ENCODE peak calls at places on chromosomes 11 and 22, in nine cellular contexts. J is adrenal gland, B is esophagus squamous epithelium, D is AG10803, L is MCF 10A, Q is neural progenitor cell, F is HL-60, V is fibroblast of pulmonary artery, R is endothelial cell. H is an unnamed sample.

GRCh38 chr22:42294034-42294985 is 23.9 kb upstream of the TCF20 start:
- DNase-seq in F (no peak), B (no peak), L (peak; percentile 62), J (peak; percentile 56), V (peak; percentile 67), D (peak; percentile 24), Q (peak; percentile 93), R (peak; percentile 85), H (peak; percentile 91)

GRCh38 chr11:121964591-121964990 is 151.4 kb downstream of the BLID start:
- DNase-seq in F (no peak), Q (no peak), J (no peak), V (peak; percentile 45), D (peak; percentile 75), R (no peak), B (no peak), L (peak; percentile 54), H (no peak)

GRCh38 chr22:16915711-16916110 is 90.5 kb upstream of the XKR3 start:
- DNase-seq in B (no peak), V (no peak), J (no peak), D (peak; percentile 4), F (no peak), L (peak; percentile 21), R (no peak), Q (no peak), H (no peak)

GRCh38 chr22:27181537-27181936 is 524.1 kb downstream of the MIAT start:
- DNase-seq in Q (no peak), D (no peak), J (no peak), V (no peak), R (no peak), F (no peak), B (no peak), L (no peak), H (no peak)

GRCh38 chr11:36073411-36074203 is 129.7 kb downstream of the LDLRAD3 start:
- DNase-seq in B (no peak), V (peak; percentile 88), D (peak; percentile 82), F (no peak), L (peak; percentile 34), Q (peak; percentile 45), R (no peak), J (peak; percentile 30), H (no peak)

GRCh38 chr11:30196400-30197206 is 34.2 kb upstream of the FSHB start:
- DNase-seq in L (peak; percentile 65), J (peak; percentile 67), R (peak; percentile 78), D (peak; percentile 42), B (no peak), F (peak; percentile 5), V (peak; percentile 77), Q (peak; percentile 80), H (peak; percentile 82)

GRCh38 chr11:34529643-34530042 is 16.0 kb upstream of the ELF5 start:
- DNase-seq in V (no peak), Q (no peak), J (no peak), D (no peak), L (no peak), R (no peak), B (no peak), F (no peak), H (no peak)

GRCh38 chr11:17867346-17867745 is 132.8 kb downstream of the KCNC1 start:
- DNase-seq in B (no peak), R (no peak), Q (no peak), L (no peak), D (no peak), V (no peak), F (no peak), J (no peak), H (no peak)

GRCh38 chr11:76071090-76071489 is 135.2 kb downstream of the WNT11 start:
- DNase-seq in J (no peak), F (no peak), Q (no peak), V (no peak), D (no peak), R (no peak), B (no peak), L (no peak), H (no peak)

GRCh38 chr11:12430351-12430750 is 53.0 kb downstream of the PARVA start:
- DNase-seq in Q (no peak), J (no peak), F (no peak), L (peak; percentile 88), V (peak; percentile 76), D (peak; percentile 56), B (no peak), R (no peak), H (no peak)

DNA sequence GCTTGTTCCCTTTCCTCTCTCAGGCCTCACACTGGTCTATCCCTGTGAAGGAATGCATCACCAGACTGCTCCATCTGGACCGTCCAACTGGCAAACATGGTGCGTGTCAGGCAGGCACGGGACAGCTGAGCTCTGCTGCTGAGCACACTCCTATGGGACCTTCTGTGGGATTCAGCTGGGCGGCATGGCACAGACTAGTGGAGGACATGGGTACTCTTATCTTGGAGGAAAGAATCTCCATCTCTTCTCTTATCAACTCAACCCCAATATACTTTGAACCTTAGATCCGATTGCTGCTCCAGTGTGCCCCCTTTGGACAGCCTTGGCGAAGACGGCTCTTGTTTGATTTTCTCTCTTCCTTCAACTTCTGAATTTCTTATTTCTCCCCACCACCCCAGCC is 593.6 kb downstream of the ETS1 start:
- DNase-seq in Q (peak; percentile 10), B (no peak), J (no peak), R (no peak), D (no peak), V (no peak), L (no peak), F (no peak), H (no peak)
- TF ChIP-seq CTCF in Q (peak; percentile 43), B (no peak), J (no peak), R (peak; percentile 43), D (peak; percentile 22), V (no peak), L (no peak), F (no peak), H (no peak)

DNA sequence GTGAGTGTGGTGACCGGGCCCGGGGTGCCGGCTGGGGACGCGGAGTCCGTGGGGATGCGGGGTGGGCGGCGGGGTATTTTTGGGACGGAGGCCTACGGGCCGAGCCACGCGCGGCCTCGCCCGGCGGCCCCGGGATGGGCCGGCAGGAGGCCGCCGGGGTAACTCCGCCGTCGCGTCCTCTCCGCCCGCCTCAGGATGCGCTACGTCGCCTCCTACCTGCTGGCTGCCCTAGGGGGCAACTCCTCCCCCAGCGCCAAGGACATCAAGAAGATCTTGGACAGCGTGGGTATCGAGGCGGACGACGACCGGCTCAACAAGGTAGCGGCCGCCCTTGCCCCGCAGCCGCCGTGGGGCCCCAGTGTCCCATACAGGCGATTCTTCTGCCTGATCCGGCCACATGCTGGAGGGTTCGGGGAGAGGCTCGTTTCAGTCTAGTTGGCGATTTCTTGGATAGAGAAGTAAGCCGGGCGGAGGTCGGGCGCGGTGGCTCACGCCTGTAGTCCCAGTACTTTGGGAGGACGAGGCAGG is 337 bp downstream of the RPLP2 start:
- DNase-seq in B (no peak), R (no peak), D (no peak), L (no peak), J (peak; percentile 47), F (no peak), Q (no peak), V (no peak), H (no peak)
- TF ChIP-seq CTCF in B (no peak), R (no peak), D (no peak), L (no peak), J (no peak), F (no peak), Q (no peak), V (no peak), H (no peak)

GRCh38 chr11:11229691-11230090 is 123.4 kb downstream of the CSNK2A3 start:
- DNase-seq in Q (no peak), R (no peak), D (no peak), F (no peak), V (no peak), L (peak; percentile 61), B (no peak), J (no peak), H (no peak)

GRCh38 chr11:11231763-11232162 is 121.3 kb downstream of the CSNK2A3 start:
- DNase-seq in V (no peak), R (no peak), B (no peak), F (no peak), Q (no peak), D (no peak), J (no peak), L (no peak), H (no peak)

GRCh38 chr11:11227686-11228085 is 125.4 kb downstream of the CSNK2A3 start:
- DNase-seq in Q (no peak), D (no peak), L (no peak), V (no peak), J (no peak), R (no peak), B (no peak), F (no peak), H (no peak)

GRCh38 chr11:11230802-11231562 is 122.1 kb downstream of the CSNK2A3 start:
- DNase-seq in J (no peak), F (no peak), Q (peak; percentile 65), V (no peak), L (no peak), R (peak; percentile 58), B (no peak), D (no peak), H (peak; percentile 41)
- TF ChIP-seq CTCF in J (no peak), F (no peak), Q (peak; percentile 74), V (peak; percentile 14), L (peak; percentile 20), R (peak; percentile 74), B (peak; percentile 15), D (no peak), H (peak; percentile 46)

GRCh38 chr22:34055525-34056200 is 135.4 kb upstream of the LARGE1 start:
- DNase-seq in F (peak; percentile 7), J (no peak), Q (peak; percentile 72), D (peak; percentile 6), V (no peak), R (no peak), B (no peak), L (no peak), H (peak; percentile 44)
- TF ChIP-seq CTCF in F (no peak), J (no peak), Q (peak; percentile 62), D (peak; percentile 39), V (no peak), R (no peak), B (no peak), L (no peak), H (peak; percentile 27)

GRCh38 chr11:62922653-62923371 is 1.6 kb upstream of the CHRM1 start:
- DNase-seq in J (no peak), D (no peak), V (peak; percentile 14), R (peak; percentile 54), F (no peak), L (no peak), Q (peak; percentile 40), B (no peak), H (no peak)
- TF ChIP-seq CTCF in J (no peak), D (peak; percentile 20), V (peak; percentile 33), R (peak; percentile 38), F (no peak), L (peak; percentile 38), Q (peak; percentile 40), B (peak; percentile 13), H (peak; percentile 29)

GRCh38 chr11:57638811-57639320 is 10.8 kb downstream of the YPEL4 start:
- DNase-seq in Q (peak; percentile 59), D (no peak), J (no peak), V (no peak), F (no peak), B (no peak), L (no peak), R (no peak), H (peak; percentile 46)
- TF ChIP-seq CTCF in Q (no peak), D (no peak), J (no peak), V (no peak), F (no peak), B (no peak), L (no peak), R (no peak), H (no peak)

H was measured in nephron progenitor cell.